ENCODE peak calls at places on chromosomes 13 and 19, in eight cellular contexts. B is heart right ventricle; F is colonic mucosa; G is MM.1S; D is mucosa of descending colon; Q is stomach; L is sigmoid colon; V is CD8-positive, alpha-beta T cell. R is an unnamed sample.

GRCh38 chr19:1455002-1455335 is 5.0 kb downstream of the APC2 start:
- DNase-seq in B (no peak), F (no peak), G (peak; percentile 70), D (no peak), Q (peak; percentile 54), L (no peak), V (no peak), R (no peak)

GRCh38 chr13:27053235-27053884 is 118.3 kb downstream of the USP12 start:
- DNase-seq in B (no peak), F (no peak), G (no peak), D (no peak), Q (no peak), L (no peak), V (no peak), R (no peak)

GRCh38 chr13:42047561-42048322 is 706 bp upstream of the DGKH start:
- DNase-seq in B (peak; percentile 48), F (peak; percentile 74), G (no peak), D (peak; percentile 76), Q (peak; percentile 57), L (peak; percentile 70), V (no peak), R (peak; percentile 76)

GRCh38 chr19:518292-519231 is 11.3 kb downstream of the TPGS1 start:
- DNase-seq in B (no peak), F (no peak), G (no peak), D (no peak), Q (no peak), L (peak; percentile 71), V (peak; percentile 46), R (peak; percentile 40)

GRCh38 chr19:46803555-46803954 is 15.2 kb upstream of the SLC1A5 start:
- DNase-seq in B (no peak), F (peak; percentile 42), G (no peak), D (no peak), Q (no peak), L (no peak), V (no peak), R (peak; percentile 30)

GRCh38 chr13:73970413-73971055 is 163.7 kb downstream of the KLF12 start:
- DNase-seq in B (no peak), F (no peak), G (no peak), D (no peak), Q (no peak), L (no peak), V (no peak), R (no peak)

GRCh38 chr13:80881495-80882482 is 540.9 kb upstream of the SPRY2 start:
- DNase-seq in B (no peak), F (no peak), G (no peak), D (no peak), Q (no peak), L (no peak), V (no peak), R (no peak)

GRCh38 chr19:32674153-32674958 is 624 bp downstream of the ANKRD27 start:
- DNase-seq in B (no peak), F (no peak), G (no peak), D (peak; percentile 53), Q (no peak), L (no peak), V (no peak), R (no peak)

GRCh38 chr13:47175172-47175806 is 278.4 kb upstream of the HTR2A start:
- DNase-seq in B (no peak), F (no peak), G (no peak), D (no peak), Q (no peak), L (no peak), V (no peak), R (no peak)

GRCh38 chr19:1470864-1471513 is 8.0 kb downstream of the C19orf25 start:
- DNase-seq in B (peak; percentile 23), F (no peak), G (no peak), D (no peak), Q (no peak), L (no peak), V (no peak), R (no peak)

GRCh38 chr19:45163751-45164150 is 3.0 kb upstream of the NKPD1 start:
- DNase-seq in B (no peak), F (no peak), G (no peak), D (no peak), Q (no peak), L (no peak), V (no peak), R (no peak)

GRCh38 chr19:45160870-45161714 is at the start of gene NKPD1:
- DNase-seq in B (no peak), F (peak; percentile 62), G (no peak), D (no peak), Q (peak; percentile 82), L (no peak), V (no peak), R (peak; percentile 71)

GRCh38 chr19:45162464-45163143 is 1.8 kb upstream of the NKPD1 start:
- DNase-seq in B (no peak), F (no peak), G (no peak), D (no peak), Q (no peak), L (no peak), V (no peak), R (no peak)

GRCh38 chr19:45163156-45163555 is 2.4 kb upstream of the NKPD1 start:
- DNase-seq in B (no peak), F (no peak), G (no peak), D (peak; percentile 43), Q (no peak), L (no peak), V (no peak), R (no peak)

DNA sequence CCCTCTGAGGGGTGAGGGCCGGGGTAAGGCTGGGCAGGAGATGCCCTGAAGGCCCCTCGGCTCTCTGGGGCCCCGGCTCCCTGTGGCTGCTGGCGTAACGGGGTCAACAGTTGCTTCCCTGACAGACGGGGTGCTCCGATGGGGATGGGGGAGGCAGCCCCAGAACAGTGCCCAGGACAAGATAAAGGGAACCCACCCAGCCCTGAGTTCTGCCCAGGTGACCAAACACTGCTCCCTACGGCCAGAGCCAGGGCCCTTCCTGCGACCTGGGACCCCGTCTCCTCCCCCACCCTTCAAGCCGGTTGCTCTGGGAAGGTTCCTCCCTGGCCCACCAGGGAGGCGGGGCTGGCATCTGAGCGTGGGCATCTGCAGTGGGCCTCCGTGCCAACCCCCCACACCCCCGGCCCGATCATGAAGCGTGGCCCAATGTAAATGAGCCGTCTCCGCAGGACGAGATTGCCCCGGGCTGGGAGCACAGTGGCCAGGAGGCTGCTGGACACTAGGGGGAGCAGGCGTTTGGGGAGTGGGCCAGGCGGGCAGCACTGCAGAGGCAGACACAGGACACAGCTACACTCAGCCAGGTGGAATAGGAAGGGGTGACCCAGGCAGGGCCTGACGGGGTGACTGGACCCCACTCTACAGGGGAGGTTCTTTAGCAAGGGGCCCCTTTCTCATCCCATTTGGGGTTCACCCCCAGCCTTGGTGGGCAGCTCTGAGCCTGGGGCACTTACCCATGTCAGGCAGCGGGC is 1.1 kb upstream of the NKPD1 start:
- DNase-seq in B (no peak), F (no peak), G (no peak), D (no peak), Q (peak; percentile 56), L (no peak), V (no peak), R (no peak)
- H3K4me1 ChIP-seq in B (peaks cover 14% of the 10 kb centered on the region), F (peaks cover 8% of the 10 kb centered on the region), G (no peaks in the 10 kb centered on the region), D (peaks cover 9% of the 10 kb centered on the region), Q (peaks cover 7% of the 10 kb centered on the region), L (no peaks in the 10 kb centered on the region), V (peaks cover 16% of the 10 kb centered on the region), R (peaks cover 3% of the 10 kb centered on the region)

GRCh38 chr19:11481777-11482383 is 1.0 kb upstream of the ELAVL3 start:
- DNase-seq in B (peak; percentile 70), F (peak; percentile 51), G (peak; percentile 94), D (peak; percentile 79), Q (peak; percentile 45), L (peak; percentile 77), V (peak; percentile 20), R (peak; percentile 47)

GRCh38 chr19:11482384-11483050 is 1.7 kb upstream of the ELAVL3 start:
- DNase-seq in B (peak; percentile 87), F (peak; percentile 81), G (peak; percentile 91), D (peak; percentile 91), Q (peak; percentile 86), L (peak; percentile 88), V (peak; percentile 75), R (peak; percentile 87)

GRCh38 chr19:11480927-11481776 is at the start of gene ELAVL3:
- DNase-seq in B (no peak), F (no peak), G (no peak), D (no peak), Q (no peak), L (no peak), V (no peak), R (no peak)

GRCh38 chr19:11485245-11485837 is 4.5 kb upstream of the ELAVL3 start:
- DNase-seq in B (no peak), F (no peak), G (no peak), D (no peak), Q (no peak), L (no peak), V (no peak), R (no peak)

GRCh38 chr19:11483176-11484111 is 2.6 kb upstream of the ELAVL3 start:
- DNase-seq in B (no peak), F (no peak), G (no peak), D (no peak), Q (no peak), L (no peak), V (no peak), R (no peak)
- H3K4me1 ChIP-seq in B (peaks cover 15% of the 10 kb centered on the region), F (peaks cover 15% of the 10 kb centered on the region), G (peaks cover 10% of the 10 kb centered on the region), D (peaks cover 15% of the 10 kb centered on the region), Q (peaks cover 31% of the 10 kb centered on the region), L (no peaks in the 10 kb centered on the region), V (peaks cover 22% of the 10 kb centered on the region), R (peaks cover 32% of the 10 kb centered on the region)

DNA sequence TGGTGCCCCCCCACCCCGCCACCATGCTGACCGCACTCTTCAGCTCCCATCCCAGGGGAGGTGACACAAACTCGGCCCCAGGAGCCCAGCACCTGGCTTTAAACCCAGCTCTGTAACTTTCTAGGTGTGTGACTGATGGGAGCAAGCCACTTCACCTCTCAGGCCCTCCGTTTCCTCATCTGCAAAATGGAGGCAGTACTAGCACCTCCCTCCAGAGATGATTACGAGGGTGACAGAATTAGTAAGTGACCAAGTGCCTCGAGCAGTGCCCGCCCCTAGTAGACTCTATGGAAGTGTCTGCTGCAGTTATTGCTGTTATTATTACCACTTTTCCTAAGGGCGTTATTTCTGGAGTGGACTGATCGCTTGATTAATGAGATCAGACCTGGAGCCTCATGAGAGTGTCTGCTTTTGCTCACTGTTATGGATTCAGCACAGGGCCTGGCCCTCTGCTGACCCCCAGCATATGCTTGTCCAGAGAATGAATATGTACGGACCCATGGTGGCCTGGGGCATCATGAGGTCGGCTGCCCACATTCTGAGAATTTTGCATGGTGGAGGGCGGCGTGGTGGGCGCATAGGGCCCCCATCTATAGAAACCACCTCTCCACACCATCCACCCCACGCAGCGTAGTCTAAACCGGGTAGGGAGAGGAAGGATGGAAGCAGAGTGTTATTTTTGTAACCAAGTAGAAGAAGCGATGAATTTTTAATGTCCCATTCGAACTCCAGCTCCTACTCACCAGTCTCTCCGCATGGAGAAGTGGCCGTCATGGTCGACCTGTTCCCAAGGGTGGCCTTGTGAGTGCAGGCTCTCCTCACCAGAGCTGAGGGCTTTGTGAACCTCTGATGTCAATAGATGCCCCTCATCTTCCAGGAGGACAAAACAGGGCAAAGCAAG is 48.2 kb downstream of the CAPN12 start:
- DNase-seq in B (no peak), F (no peak), G (no peak), D (no peak), Q (no peak), L (no peak), V (no peak), R (no peak)
- H3K4me1 ChIP-seq in B (peaks cover 98% of the 10 kb centered on the region), F (peaks cover 20% of the 10 kb centered on the region), G (peaks cover 25% of the 10 kb centered on the region), D (peaks cover 84% of the 10 kb centered on the region), Q (peaks cover 94% of the 10 kb centered on the region), L (no peaks in the 10 kb centered on the region), V (peaks cover 33% of the 10 kb centered on the region), R (peaks cover 95% of the 10 kb centered on the region)

DNA sequence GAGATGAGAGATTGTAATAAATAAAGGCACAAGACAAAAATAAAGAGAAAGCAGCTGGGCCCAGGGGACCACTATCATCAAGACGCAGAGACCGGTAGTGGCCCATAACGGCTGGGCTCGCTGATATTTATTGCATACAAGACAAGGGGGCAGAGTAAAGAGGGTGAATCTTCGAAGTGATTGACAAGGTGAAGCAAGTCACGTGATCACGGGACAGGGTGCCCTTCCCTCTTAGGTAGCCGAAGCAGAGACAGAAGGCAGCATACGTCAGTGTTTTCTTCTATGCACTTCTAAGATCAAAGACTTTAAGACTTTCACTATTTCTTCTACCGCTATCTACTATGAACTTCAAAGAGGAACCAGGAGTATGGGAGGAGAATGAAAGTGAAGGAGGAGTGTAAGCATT is 4.6 kb upstream of the PRKCG start:
- DNase-seq in B (no peak), F (no peak), G (no peak), D (no peak), Q (no peak), L (no peak), V (no peak), R (no peak)
- H3K4me1 ChIP-seq in B (peaks cover 23% of the 10 kb centered on the region), F (peaks cover 6% of the 10 kb centered on the region), G (no peaks in the 10 kb centered on the region), D (peaks cover 30% of the 10 kb centered on the region), Q (peaks cover 12% of the 10 kb centered on the region), L (no peaks in the 10 kb centered on the region), V (peaks cover 80% of the 10 kb centered on the region), R (peaks cover 23% of the 10 kb centered on the region)